ENCODE peak calls at places on chromosomes 3 and 15, in six cellular contexts. One of them, this sample, is unnamed.

GRCh38 chr3:86937306-86937791 is 53.6 kb downstream of the VGLL3 start:
- DNase-seq in stimulated activated CD8-positive, alpha-beta memory T cell treated with anti-CD3 and anti-CD28 coated beads, Interleukin-4, amount 100 ng/mL, for 48 hours: no peak
- DNase-seq in nucleus accumbens: no peak
- DNase-seq in astrocyte of the spinal cord: peak
- DNase-seq in GDM1: no peak
- DNase-seq in NCI-H2029: no peak
- DNase-seq in this sample: no peak

GRCh38 chr3:129343643-129344360 is 65.1 kb downstream of the HMCES start:
- DNase-seq in NCI-H2029: no peak
- DNase-seq in stimulated activated CD8-positive, alpha-beta memory T cell treated with anti-CD3 and anti-CD28 coated beads, Interleukin-4, amount 100 ng/mL, for 48 hours: peak
- DNase-seq in astrocyte of the spinal cord: no peak
- DNase-seq in nucleus accumbens: no peak
- DNase-seq in GDM1: no peak
- DNase-seq in this sample: no peak

GRCh38 chr3:45465192-45465591 is 76.8 kb downstream of the LARS2 start:
- DNase-seq in GDM1: no peak
- DNase-seq in nucleus accumbens: no peak
- DNase-seq in NCI-H2029: no peak
- DNase-seq in astrocyte of the spinal cord: no peak
- DNase-seq in stimulated activated CD8-positive, alpha-beta memory T cell treated with anti-CD3 and anti-CD28 coated beads, Interleukin-4, amount 100 ng/mL, for 48 hours: no peak
- DNase-seq in this sample: no peak

GRCh38 chr3:50644556-50644955 is 27.6 kb downstream of the MAPKAPK3 start:
- DNase-seq in nucleus accumbens: no peak
- DNase-seq in stimulated activated CD8-positive, alpha-beta memory T cell treated with anti-CD3 and anti-CD28 coated beads, Interleukin-4, amount 100 ng/mL, for 48 hours: no peak
- DNase-seq in astrocyte of the spinal cord: no peak
- DNase-seq in GDM1: no peak
- DNase-seq in NCI-H2029: no peak
- DNase-seq in this sample: no peak

GRCh38 chr3:148131990-148132638 is 565.6 kb upstream of the AGTR1 start:
- DNase-seq in NCI-H2029: no peak
- DNase-seq in GDM1: no peak
- DNase-seq in stimulated activated CD8-positive, alpha-beta memory T cell treated with anti-CD3 and anti-CD28 coated beads, Interleukin-4, amount 100 ng/mL, for 48 hours: no peak
- DNase-seq in nucleus accumbens: no peak
- DNase-seq in astrocyte of the spinal cord: peak
- DNase-seq in this sample: no peak

GRCh38 chr3:101865751-101866509 is 16.6 kb downstream of the NFKBIZ start:
- DNase-seq in nucleus accumbens: no peak
- DNase-seq in stimulated activated CD8-positive, alpha-beta memory T cell treated with anti-CD3 and anti-CD28 coated beads, Interleukin-4, amount 100 ng/mL, for 48 hours: no peak
- DNase-seq in astrocyte of the spinal cord: no peak
- DNase-seq in NCI-H2029: peak
- DNase-seq in GDM1: no peak
- DNase-seq in this sample: no peak

GRCh38 chr3:142990706-142991105 is 10.7 kb upstream of the U2SURP start:
- DNase-seq in GDM1: no peak
- DNase-seq in NCI-H2029: no peak
- DNase-seq in nucleus accumbens: no peak
- DNase-seq in stimulated activated CD8-positive, alpha-beta memory T cell treated with anti-CD3 and anti-CD28 coated beads, Interleukin-4, amount 100 ng/mL, for 48 hours: no peak
- DNase-seq in astrocyte of the spinal cord: no peak
- DNase-seq in this sample: no peak

GRCh38 chr3:122940628-122941086 is 86.9 kb downstream of the SEMA5B start:
- DNase-seq in astrocyte of the spinal cord: no peak
- DNase-seq in nucleus accumbens: no peak
- DNase-seq in GDM1: no peak
- DNase-seq in NCI-H2029: no peak
- DNase-seq in stimulated activated CD8-positive, alpha-beta memory T cell treated with anti-CD3 and anti-CD28 coated beads, Interleukin-4, amount 100 ng/mL, for 48 hours: no peak
- DNase-seq in this sample: no peak

GRCh38 chr3:187403768-187404270 is 35.6 kb downstream of the RTP4 start:
- DNase-seq in GDM1: no peak
- DNase-seq in nucleus accumbens: no peak
- DNase-seq in astrocyte of the spinal cord: peak
- DNase-seq in NCI-H2029: no peak
- DNase-seq in stimulated activated CD8-positive, alpha-beta memory T cell treated with anti-CD3 and anti-CD28 coated beads, Interleukin-4, amount 100 ng/mL, for 48 hours: no peak
- DNase-seq in this sample: peak

GRCh38 chr3:53709856-53710674 is 136.2 kb downstream of the CHDH start:
- DNase-seq in stimulated activated CD8-positive, alpha-beta memory T cell treated with anti-CD3 and anti-CD28 coated beads, Interleukin-4, amount 100 ng/mL, for 48 hours: peak
- DNase-seq in NCI-H2029: peak
- DNase-seq in GDM1: peak
- DNase-seq in nucleus accumbens: peak
- DNase-seq in astrocyte of the spinal cord: peak
- DNase-seq in this sample: no peak

GRCh38 chr3:72887723-72888545 is at the start of gene GXYLT2:
- DNase-seq in NCI-H2029: no peak
- DNase-seq in astrocyte of the spinal cord: peak
- DNase-seq in GDM1: peak
- DNase-seq in stimulated activated CD8-positive, alpha-beta memory T cell treated with anti-CD3 and anti-CD28 coated beads, Interleukin-4, amount 100 ng/mL, for 48 hours: peak
- DNase-seq in nucleus accumbens: peak
- DNase-seq in this sample: no peak

GRCh38 chr15:71136159-71137137 is 21.2 kb downstream of the THSD4 start:
- DNase-seq in nucleus accumbens: no peak
- DNase-seq in astrocyte of the spinal cord: peak
- DNase-seq in GDM1: no peak
- DNase-seq in stimulated activated CD8-positive, alpha-beta memory T cell treated with anti-CD3 and anti-CD28 coated beads, Interleukin-4, amount 100 ng/mL, for 48 hours: no peak
- DNase-seq in NCI-H2029: no peak
- DNase-seq in this sample: peak